ENCODE peak calls at places on chromosome 18, in eight cellular contexts. D is ovary, Z is keratinocyte, Q is tibial artery, R is PC-9, C is neuronal stem cell, B is transverse colon, H is Peyer's patch. X is an unnamed sample. For H3K4me1 and H3K9me3, the result is how much of the 10 kb centered on the place peaks cover.

GRCh38 chr18:68387246-68387645 is 327.7 kb downstream of the TMX3 start:
- DNase-seq in D (no peak), Z (no peak), Q (no peak), R (no peak), C (no peak), B (no peak), H (no peak), X (no peak)

GRCh38 chr18:62525611-62526010 is 2.8 kb downstream of the ZCCHC2 start:
- DNase-seq in D (no peak), Z (no peak), Q (no peak), R (no peak), C (no peak), B (no peak), H (no peak), X (no peak)

GRCh38 chr18:6836331-6836730 is 106.8 kb downstream of the ARHGAP28 start:
- DNase-seq in D (no peak), Z (peak), Q (no peak), R (no peak), C (no peak), B (no peak), H (no peak), X (no peak)

GRCh38 chr18:10242922-10243680 is 211.3 kb upstream of the APCDD1 start:
- DNase-seq in D (no peak), Z (no peak), Q (no peak), R (no peak), C (peak), B (no peak), H (no peak), X (no peak)

GRCh38 chr18:35182151-35182550 is 58.7 kb upstream of the ZNF397 start:
- DNase-seq in D (no peak), Z (no peak), Q (no peak), R (no peak), C (no peak), B (no peak), H (no peak), X (no peak)

GRCh38 chr18:73684651-73685050 is 463.0 kb downstream of the FBXO15 start:
- DNase-seq in D (no peak), Z (no peak), Q (no peak), R (no peak), C (no peak), B (no peak), H (no peak), X (no peak)

GRCh38 chr18:75377258-75377657 is 50.2 kb downstream of the SMIM21 start:
- DNase-seq in D (no peak), Z (no peak), Q (no peak), R (no peak), C (no peak), B (no peak), H (no peak), X (no peak)

GRCh38 chr18:6294119-6294784 is 120.5 kb downstream of the L3MBTL4 start:
- DNase-seq in D (no peak), Z (no peak), Q (no peak), R (no peak), C (no peak), B (no peak), H (no peak), X (no peak)

GRCh38 chr18:58054041-58054733 is 10.2 kb downstream of the NEDD4L start:
- DNase-seq in D (no peak), Z (no peak), Q (no peak), R (no peak), C (no peak), B (no peak), H (no peak), X (no peak)

GRCh38 chr18:23106575-23106974 is 28.7 kb upstream of the CABLES1 start:
- DNase-seq in D (no peak), Z (peak), Q (peak), R (peak), C (no peak), B (peak), H (no peak), X (no peak)

DNA sequence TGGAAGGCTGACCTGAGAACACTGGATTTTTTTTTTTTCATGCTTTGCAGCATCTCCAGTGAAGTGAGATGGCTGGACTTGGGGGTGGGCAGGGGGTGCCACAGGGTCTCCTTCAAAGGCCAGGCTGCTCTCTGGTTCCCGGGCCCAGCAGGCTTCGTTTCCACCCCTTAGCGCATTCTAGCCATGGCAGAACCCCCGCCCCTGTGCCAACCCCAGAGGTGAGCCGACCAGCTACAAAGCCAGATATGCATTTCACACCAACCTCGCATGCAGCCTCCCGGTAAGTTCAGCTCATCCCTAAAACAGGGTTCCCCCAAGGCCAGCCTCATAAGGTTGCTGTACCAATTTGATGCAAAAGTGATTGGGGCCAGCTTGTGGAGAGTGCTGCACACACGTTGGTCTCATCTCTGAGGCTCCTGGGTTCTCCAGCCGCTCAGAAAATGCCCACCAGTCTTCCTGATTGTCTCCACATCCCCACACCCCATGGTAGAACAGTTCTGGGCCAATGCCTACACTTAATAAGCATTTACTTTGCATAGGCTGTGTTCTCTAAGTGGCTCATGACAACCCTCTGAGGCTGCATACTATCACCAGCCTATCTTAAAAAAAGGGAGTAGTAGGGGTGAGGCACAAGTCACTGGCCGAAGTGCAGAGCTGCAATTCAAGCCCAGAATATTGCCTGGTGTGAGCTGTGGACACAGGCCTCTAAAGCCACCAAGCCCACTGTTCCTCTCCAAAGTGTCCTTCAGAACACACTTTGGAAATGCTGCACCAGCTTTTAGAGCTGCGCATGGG is 23.3 kb downstream of the SMAD7 start:
- DNase-seq in D (no peak), Z (no peak), Q (no peak), R (no peak), C (no peak), B (no peak), H (no peak), X (no peak)
- H3K4me1 ChIP-seq in D (half or more), Z (under half), Q (half or more), R (under half), C (under half), B (half or more), H (under half), X (under half)

GRCh38 chr18:77250501-77250925 is 865 bp downstream of the GALR1 start:
- DNase-seq in D (no peak), Z (no peak), Q (no peak), R (no peak), C (peak), B (no peak), H (no peak), X (no peak)

GRCh38 chr18:77251730-77252050 is 2.0 kb downstream of the GALR1 start:
- DNase-seq in D (no peak), Z (no peak), Q (no peak), R (no peak), C (peak), B (no peak), H (no peak), X (no peak)

GRCh38 chr18:77249583-77250500 is at the start of gene GALR1:
- DNase-seq in D (no peak), Z (no peak), Q (no peak), R (no peak), C (peak), B (no peak), H (no peak), X (no peak)

GRCh38 chr18:77250926-77251729 is 1.5 kb downstream of the GALR1 start:
- DNase-seq in D (no peak), Z (no peak), Q (no peak), R (no peak), C (peak), B (no peak), H (no peak), X (no peak)

DNA sequence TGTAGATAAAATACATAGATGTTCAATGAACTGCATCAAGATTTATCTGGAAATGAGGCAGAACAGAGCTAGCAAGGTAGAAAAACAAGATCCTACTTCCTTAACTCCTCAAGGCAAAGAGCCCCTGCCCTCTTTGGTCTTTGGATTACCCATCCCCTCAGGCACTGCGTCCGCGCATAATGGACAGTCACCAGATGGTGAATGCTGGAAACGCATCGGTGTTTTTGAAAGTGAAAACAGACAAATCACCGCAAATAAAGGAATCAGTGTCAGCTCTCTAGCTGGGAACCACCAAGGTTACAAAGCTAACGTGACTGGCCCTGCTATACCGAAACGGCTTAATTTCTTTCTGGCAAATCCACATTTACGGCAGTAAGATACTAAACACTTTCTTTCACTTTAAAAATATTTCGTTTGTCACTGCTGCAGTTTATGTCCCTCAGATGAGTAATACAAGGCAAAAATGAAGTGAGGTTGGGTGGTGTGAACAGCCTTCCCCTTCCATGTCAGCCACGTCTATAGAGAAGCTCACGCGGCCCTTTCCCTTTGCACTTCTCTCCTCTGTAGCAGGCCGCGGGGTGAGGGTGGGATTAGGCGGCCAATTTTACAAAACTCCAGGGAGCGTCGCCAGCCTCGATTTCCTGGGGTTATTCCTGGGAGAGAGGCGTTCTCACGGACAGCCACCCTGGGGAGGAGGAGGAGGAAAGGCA is 620 bp upstream of the GALR1 start:
- DNase-seq in D (no peak), Z (no peak), Q (no peak), R (no peak), C (peak), B (no peak), H (no peak), X (no peak)
- H3K9me3 ChIP-seq in D (under half), Z (under half), Q (under half), R (under half), C (under half), B (under half), H (under half), X (under half)

DNA sequence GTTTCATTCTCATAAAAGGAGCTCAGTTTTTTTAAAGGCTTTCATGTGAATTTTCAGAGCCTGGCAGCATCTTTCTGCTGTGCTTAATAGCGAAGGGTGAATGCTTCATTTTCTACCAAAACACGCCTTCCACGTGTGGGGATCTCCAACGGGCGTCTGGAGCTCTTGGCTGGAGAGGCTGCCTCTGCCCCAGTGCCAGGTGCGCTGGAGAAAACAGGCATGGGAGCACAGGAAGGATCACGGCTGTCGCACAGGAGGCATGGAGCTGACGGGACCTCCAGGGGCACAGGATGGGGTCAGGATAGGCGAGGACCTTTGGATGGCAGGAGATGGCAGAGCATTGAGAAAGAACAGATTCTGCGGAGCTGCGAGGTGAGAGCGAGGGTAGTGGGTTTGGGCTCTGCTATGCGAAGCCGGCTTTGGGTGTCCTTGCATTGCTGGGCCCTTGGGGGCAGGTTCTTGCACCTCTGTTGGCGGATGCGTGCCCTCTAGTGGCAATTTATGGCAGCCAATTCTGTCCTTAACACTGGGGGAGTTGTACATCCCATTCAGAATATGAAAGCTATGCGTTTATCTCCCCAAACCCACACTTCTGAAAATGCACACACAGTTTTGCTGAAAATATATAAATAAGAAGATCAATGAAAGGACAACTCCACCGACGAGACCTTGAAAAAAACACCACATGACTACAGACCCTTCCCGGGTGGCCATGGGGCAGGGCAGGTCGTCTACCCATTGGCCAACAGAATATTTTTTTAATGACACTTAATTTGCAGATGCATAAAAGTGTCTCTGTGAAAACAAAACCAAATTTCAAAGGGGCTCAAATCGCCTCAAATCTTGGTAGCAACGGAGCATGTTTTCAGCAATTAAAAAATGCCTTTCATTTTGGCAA is 90.4 kb upstream of the SLC35G4 start:
- DNase-seq in D (no peak), Z (peak), Q (no peak), R (peak), C (peak), B (peak), H (no peak), X (peak)
- H3K4me1 ChIP-seq in D (under half), Z (under half), Q (under half), R (under half), C (under half), B (under half), H (under half), X (under half)

GRCh38 chr18:50581517-50581916 is 21.6 kb downstream of the MAPK4 start:
- DNase-seq in D (no peak), Z (no peak), Q (no peak), R (no peak), C (no peak), B (no peak), H (no peak), X (no peak)
- H3K9me3 ChIP-seq in D (under half), Z (under half), Q (under half), R (under half), C (under half), B (under half), H (under half), X (under half)

DNA sequence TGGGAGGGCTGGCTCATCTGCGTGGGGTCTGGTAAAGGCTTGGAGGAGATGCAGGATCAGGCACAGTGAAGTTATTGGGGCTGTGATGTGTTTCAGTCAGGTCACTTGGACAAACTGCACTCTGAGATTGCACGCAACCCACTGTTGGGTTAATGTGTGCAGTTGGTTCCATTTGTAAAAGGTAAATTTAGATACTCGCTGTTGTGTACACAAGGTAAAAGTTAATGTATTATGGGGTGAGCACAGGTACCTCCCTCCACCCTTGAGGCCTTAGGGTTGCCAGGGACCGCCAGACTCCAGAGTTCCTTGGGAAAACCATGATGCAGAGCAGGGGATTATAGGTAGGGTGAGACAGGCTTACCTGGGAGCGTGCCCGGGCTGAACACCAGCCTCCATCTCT is 20.1 kb downstream of the IMPA2 start:
- DNase-seq in D (no peak), Z (no peak), Q (no peak), R (no peak), C (no peak), B (no peak), H (no peak), X (no peak)
- H3K4me1 ChIP-seq in D (under half), Z (under half), Q (under half), R (under half), C (under half), B (under half), H (under half), X (under half)